ENCODE peak calls at places on chromosomes 13 and 19, in four cellular contexts. W is mammary epithelial cell, P is cardiac muscle cell, J is pancreas. U is an unnamed sample.

GRCh38 chr19:42250666-42251531 is 4.0 kb downstream of the ERF start:
- DNase-seq in J (peak), P (no peak), W (no peak), U (no peak)

GRCh38 chr13:63337921-63338320 is 1922.3 kb upstream of the PCDH20 start:
- DNase-seq in P (no peak), W (no peak), J (no peak), U (no peak)

GRCh38 chr13:112867301-112867711 is 101.7 kb upstream of the MCF2L start:
- DNase-seq in W (no peak), J (no peak), P (no peak), U (no peak)

GRCh38 chr19:36488816-36489138 is 584 bp downstream of the ZNF566 start:
- DNase-seq in P (peak), J (no peak), W (no peak), U (no peak)

GRCh38 chr19:50551713-50552187 is 16.5 kb downstream of the LRRC4B start:
- DNase-seq in W (no peak), P (no peak), J (no peak), U (no peak)

GRCh38 chr13:32676242-32676641 is 90.0 kb downstream of the PDS5B start:
- DNase-seq in W (no peak), P (no peak), J (no peak), U (no peak)

GRCh38 chr13:97853550-97853949 is 99.9 kb upstream of the IPO5 start:
- DNase-seq in W (no peak), P (no peak), J (no peak), U (no peak)

GRCh38 chr19:42121666-42122069 is 10.6 kb downstream of the POU2F2 start:
- DNase-seq in J (no peak), W (peak), P (no peak), U (no peak)

GRCh38 chr13:50701469-50701868 is 142.0 kb downstream of the DLEU7 start:
- DNase-seq in W (no peak), P (no peak), J (no peak), U (no peak)

GRCh38 chr13:79246575-79246949 is 159.5 kb downstream of the RBM26 start:
- DNase-seq in W (no peak), P (no peak), J (no peak), U (no peak)

GRCh38 chr19:12791345-12792047 is at the start of gene JUNB:
- DNase-seq in P (peak), W (peak), J (peak), U (peak)

GRCh38 chr13:105925496-105925895 is 610.0 kb downstream of the EFNB2 start:
- DNase-seq in W (peak), P (no peak), J (no peak), U (no peak)

GRCh38 chr19:12200020-12200419 is 37.1 kb downstream of the ZNF136 start:
- DNase-seq in P (no peak), W (no peak), J (no peak), U (no peak)

GRCh38 chr13:76622336-76623045 is 263.7 kb downstream of the KCTD12 start:
- DNase-seq in J (no peak), W (no peak), P (no peak), U (no peak)

GRCh38 chr19:51772977-51773376 is 12.0 kb downstream of the FPR2 start:
- DNase-seq in J (no peak), W (peak), P (no peak), U (no peak)
- TF ChIP-seq CTCF in J (no peak), W (peak), P (no peak), U (no peak)

GRCh38 chr13:101941095-101941777 is 460.6 kb downstream of the FGF14 start:
- DNase-seq in J (no peak), P (peak), W (no peak), U (no peak)

GRCh38 chr13:101939370-101939769 is 462.5 kb downstream of the FGF14 start:
- DNase-seq in J (no peak), P (no peak), W (no peak), U (no peak)

GRCh38 chr13:101945435-101945834 is 456.4 kb downstream of the FGF14 start:
- DNase-seq in J (no peak), P (no peak), W (no peak), U (no peak)

GRCh38 chr13:101942535-101943157 is 459.2 kb downstream of the FGF14 start:
- DNase-seq in P (no peak), J (no peak), W (no peak), U (no peak)

DNA sequence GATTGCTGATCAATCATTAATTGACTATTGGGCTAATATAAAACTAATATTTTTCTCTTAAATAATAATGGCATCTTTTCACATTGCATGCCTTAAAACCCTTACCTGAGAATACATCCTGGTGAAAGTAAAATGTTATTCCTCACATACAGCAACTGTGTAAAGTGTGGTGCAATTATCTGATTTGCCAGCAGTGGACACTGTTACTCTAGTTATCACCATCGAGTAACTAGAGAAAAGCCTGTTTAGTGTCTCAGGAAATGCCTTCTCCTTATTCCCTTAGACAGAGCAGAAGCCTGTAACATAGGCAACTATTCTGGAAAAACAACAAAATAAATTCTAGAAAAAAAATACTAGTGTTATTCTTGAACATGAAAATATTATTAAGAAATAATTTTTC is 459.8 kb downstream of the FGF14 start:
- DNase-seq in W (peak), P (peak), J (no peak), U (no peak)
- TF ChIP-seq CTCF in W (peak), P (peak), J (no peak), U (peak)

DNA sequence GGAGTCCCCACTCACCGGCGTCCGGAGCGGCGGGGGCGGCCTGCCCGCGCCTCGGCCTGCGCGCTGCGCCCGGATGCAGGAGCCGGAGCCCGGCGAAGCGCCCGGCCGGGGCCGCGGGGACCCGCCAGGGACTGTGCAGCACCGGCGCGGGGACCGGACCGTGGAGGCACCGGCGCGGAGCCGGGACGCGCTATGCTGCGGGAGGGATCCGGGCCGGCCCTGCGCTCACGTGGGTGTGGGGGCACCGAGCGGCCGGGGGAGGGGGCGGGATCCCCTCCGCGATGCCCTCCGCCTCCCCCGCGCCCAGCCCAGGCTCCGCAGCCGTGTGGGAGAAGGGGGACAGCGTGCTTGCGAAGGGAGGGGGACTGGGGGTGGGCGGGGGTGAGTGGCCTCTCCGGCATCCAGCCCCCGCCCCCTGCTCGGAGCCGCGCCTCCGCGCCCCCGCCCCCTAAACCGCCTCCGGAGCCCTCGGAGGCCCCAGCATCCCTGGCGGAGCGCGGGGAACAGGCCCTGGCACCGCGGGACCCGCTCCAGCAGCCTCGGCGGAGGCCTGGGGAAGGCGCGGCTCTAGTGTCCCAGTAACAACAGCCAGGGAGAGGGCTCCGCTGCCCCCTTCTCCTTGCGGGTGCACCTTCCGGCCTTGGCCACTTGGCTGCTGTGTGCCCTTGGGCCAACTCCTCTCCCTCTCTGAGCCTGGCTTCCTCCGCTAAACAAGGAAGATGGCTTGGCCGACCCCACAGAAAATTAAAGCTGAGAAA is at the start of gene SLC1A6:
- DNase-seq in W (peak), J (no peak), P (peak), U (no peak)
- TF ChIP-seq CTCF in W (no peak), J (no peak), P (no peak), U (no peak)

GRCh38 chr13:45195421-45195820 is 5.4 kb downstream of the KCTD4 start:
- DNase-seq in W (no peak), J (no peak), P (no peak), U (no peak)

GRCh38 chr13:45196622-45197021 is 4.2 kb downstream of the KCTD4 start:
- DNase-seq in W (peak), J (no peak), P (peak), U (no peak)

GRCh38 chr13:45196091-45196490 is 4.8 kb downstream of the KCTD4 start:
- DNase-seq in J (no peak), W (no peak), P (no peak), U (no peak)

GRCh38 chr13:45191874-45192273 is 9.0 kb downstream of the KCTD4 start:
- DNase-seq in J (no peak), P (no peak), W (no peak), U (no peak)

GRCh38 chr13:45194081-45194939 is 6.5 kb downstream of the KCTD4 start:
- DNase-seq in W (peak), J (no peak), P (no peak), U (no peak)
- TF ChIP-seq CTCF in W (peak), J (no peak), P (peak), U (peak)

DNA sequence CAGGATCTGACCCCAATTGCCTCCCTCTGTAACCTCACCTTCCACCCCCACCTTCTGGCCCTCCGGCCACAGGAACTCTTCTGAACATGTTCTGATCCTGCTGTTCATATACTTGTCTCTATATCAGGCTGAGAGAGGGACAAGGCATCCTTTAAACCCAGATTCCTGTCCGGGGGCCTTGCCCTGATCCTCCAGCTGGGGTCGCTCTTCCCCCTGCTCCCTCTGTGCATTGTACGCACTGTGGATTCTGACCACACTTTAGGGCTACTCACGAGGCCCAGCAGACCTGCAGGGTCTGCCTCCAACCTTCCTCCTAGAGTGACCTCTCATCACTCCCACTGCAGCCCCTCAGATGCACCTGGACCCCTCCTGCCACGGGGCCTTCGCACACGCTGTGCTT is 269.3 kb downstream of the UQCRFS1 start:
- DNase-seq in W (no peak), P (no peak), J (no peak), U (no peak)
- TF ChIP-seq CTCF in W (no peak), P (no peak), J (no peak), U (no peak)

GRCh38 chr19:18112989-18113478 is 15.5 kb downstream of the MAST3 start:
- DNase-seq in P (peak), W (peak), J (peak), U (peak)

GRCh38 chr19:18110833-18111232 is 13.3 kb downstream of the MAST3 start:
- DNase-seq in J (peak), W (no peak), P (no peak), U (no peak)

GRCh38 chr19:18114483-18114882 is 16.9 kb downstream of the MAST3 start:
- DNase-seq in J (no peak), P (no peak), W (no peak), U (no peak)

GRCh38 chr19:18117364-18117691 is 19.8 kb downstream of the MAST3 start:
- DNase-seq in J (no peak), W (no peak), P (no peak), U (no peak)

GRCh38 chr19:18113827-18114226 is 16.2 kb downstream of the MAST3 start:
- DNase-seq in P (no peak), J (no peak), W (no peak), U (no peak)
- TF ChIP-seq CTCF in P (no peak), J (no peak), W (no peak), U (no peak)

DNA sequence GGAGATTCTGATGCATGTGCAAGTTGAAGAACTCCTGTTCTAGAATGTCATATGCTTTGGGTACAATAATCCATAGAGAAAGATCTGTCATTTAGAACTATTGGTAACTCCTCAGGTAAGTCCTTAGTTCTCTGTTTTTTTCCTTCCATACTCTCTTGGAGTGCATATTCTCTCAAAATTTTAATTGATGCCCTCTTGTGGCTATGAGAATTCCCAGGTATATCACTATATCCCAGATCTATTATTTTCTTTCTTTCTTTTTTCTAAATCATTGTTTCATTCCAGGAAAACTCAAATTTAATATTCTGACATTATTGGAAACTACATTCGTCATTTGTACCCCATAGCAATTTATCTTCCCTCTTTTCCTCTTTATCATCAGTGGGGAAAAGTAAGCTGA is 485.4 kb downstream of the KLF5 start:
- DNase-seq in P (no peak), J (no peak), W (no peak), U (no peak)
- TF ChIP-seq CTCF in P (no peak), J (no peak), W (peak), U (peak)

GRCh38 chr19:45170146-45171106 is 7.6 kb downstream of the TRAPPC6A start:
- DNase-seq in P (no peak), J (peak), W (no peak), U (no peak)
- TF ChIP-seq CTCF in P (no peak), J (no peak), W (no peak), U (no peak)

DNA sequence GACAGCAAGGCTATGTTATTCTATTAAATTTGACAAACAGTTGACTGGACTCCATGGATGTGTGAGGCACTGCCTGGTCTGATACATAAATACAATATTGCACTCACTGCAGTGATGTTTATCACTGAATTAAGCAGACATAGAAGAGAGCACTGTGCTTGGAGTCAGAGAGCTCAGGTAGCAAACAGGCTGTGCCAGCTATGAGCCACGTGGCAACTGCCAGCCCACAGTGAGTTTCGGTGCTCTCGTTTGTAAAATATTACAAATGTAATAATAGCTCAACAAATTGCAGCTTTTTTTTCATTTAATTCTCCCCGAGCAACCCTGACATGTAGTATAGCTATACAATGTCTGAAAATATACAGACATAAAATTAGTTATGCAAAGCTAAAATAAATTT is 237.3 kb downstream of the NALCN start:
- DNase-seq in W (no peak), J (no peak), P (no peak), U (no peak)
- TF ChIP-seq CTCF in W (no peak), J (no peak), P (no peak), U (no peak)

DNA sequence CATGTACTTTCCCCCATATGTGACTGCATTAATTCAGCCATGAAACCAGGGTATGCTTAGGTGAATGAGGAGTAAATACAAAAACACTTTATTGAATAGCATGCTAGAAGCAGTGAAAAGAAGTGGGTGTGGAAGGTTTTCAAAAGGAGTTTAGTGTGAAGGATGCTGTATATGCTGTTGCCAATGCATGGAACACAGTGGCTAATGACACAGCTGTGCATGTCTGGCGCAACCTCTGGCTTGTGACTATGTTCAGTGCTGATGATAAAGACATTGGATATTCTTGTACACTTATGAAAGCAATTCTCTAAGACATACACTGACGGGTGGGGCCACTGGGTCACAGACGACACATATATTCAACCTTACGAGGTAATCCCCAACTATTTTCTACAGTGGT is 55.2 kb downstream of the SOX21 start:
- DNase-seq in J (no peak), W (peak), P (no peak), U (no peak)
- TF ChIP-seq CTCF in J (no peak), W (no peak), P (no peak), U (no peak)

U was measured in osteocyte.